ENCODE peak calls at places on chromosomes 2 and 18, in seven cellular contexts. T is cardiac muscle cell; W is CD8-positive, alpha-beta T cell; L is heart right ventricle; R is uterus; F is GM06990; U is psoas muscle. J is an unnamed sample.

GRCh38 chr2:134466141-134466540 is 212.3 kb downstream of the MGAT5 start:
- DNase-seq in T (peak), W (peak), L (no peak), R (no peak), F (no peak), U (no peak), J (peak)

GRCh38 chr2:85675866-85676548 is 8.0 kb upstream of the SFTPB start:
- DNase-seq in T (no peak), W (no peak), L (no peak), R (no peak), F (no peak), U (no peak), J (no peak)

GRCh38 chr2:105287692-105288091 is 41.8 kb downstream of the TGFBRAP1 start:
- DNase-seq in T (peak), W (no peak), L (no peak), R (no peak), F (no peak), U (peak), J (peak)

GRCh38 chr2:20443276-20443920 is 3.5 kb upstream of the RHOB start:
- DNase-seq in T (peak), W (no peak), L (no peak), R (peak), F (no peak), U (no peak), J (no peak)

GRCh38 chr2:18777250-18777812 is 188.0 kb upstream of the NT5C1B start:
- DNase-seq in T (peak), W (no peak), L (no peak), R (no peak), F (no peak), U (no peak), J (no peak)

GRCh38 chr2:71694501-71695234 is 241.3 kb downstream of the DYSF start:
- DNase-seq in T (no peak), W (no peak), L (no peak), R (no peak), F (no peak), U (no peak), J (no peak)

GRCh38 chr2:8456149-8457091 is 225.4 kb upstream of the ID2 start:
- DNase-seq in T (no peak), W (peak), L (no peak), R (no peak), F (no peak), U (no peak), J (no peak)

GRCh38 chr2:9667826-9668225 is 37.0 kb upstream of the YWHAQ start:
- DNase-seq in T (no peak), W (no peak), L (no peak), R (no peak), F (no peak), U (no peak), J (no peak)

GRCh38 chr2:172169611-172170010 is 66.9 kb upstream of the DLX2 start:
- DNase-seq in T (no peak), W (no peak), L (no peak), R (no peak), F (no peak), U (no peak), J (no peak)

GRCh38 chr2:223108376-223109100 is 56.5 kb downstream of the KCNE4 start:
- DNase-seq in T (no peak), W (no peak), L (no peak), R (no peak), F (no peak), U (no peak), J (no peak)

GRCh38 chr2:25481381-25482310 is 139.9 kb upstream of the DNMT3A start:
- DNase-seq in T (no peak), W (no peak), L (no peak), R (no peak), F (no peak), U (no peak), J (no peak)

GRCh38 chr18:10027031-10027430 is 113.2 kb downstream of the VAPA start:
- DNase-seq in T (no peak), W (no peak), L (no peak), R (no peak), F (no peak), U (no peak), J (no peak)

GRCh38 chr2:100416939-100417744 is at the start of gene CHST10:
- DNase-seq in T (peak), W (peak), L (peak), R (peak), F (peak), U (peak), J (no peak)

GRCh38 chr18:26052497-26052896 is 37.9 kb downstream of the SS18 start:
- DNase-seq in T (no peak), W (no peak), L (no peak), R (no peak), F (no peak), U (no peak), J (no peak)

GRCh38 chr18:69557246-69557781 is 156.6 kb downstream of the DOK6 start:
- DNase-seq in T (no peak), W (no peak), L (no peak), R (no peak), F (no peak), U (no peak), J (no peak)

GRCh38 chr18:49355028-49355427 is 105.4 kb downstream of the DYM start:
- DNase-seq in T (no peak), W (no peak), L (no peak), R (no peak), F (no peak), U (no peak), J (no peak)

GRCh38 chr2:191015229-191015628 is 1.3 kb upstream of the STAT1 start:
- DNase-seq in T (no peak), W (no peak), L (no peak), R (no peak), F (no peak), U (no peak), J (no peak)

GRCh38 chr2:135882415-135882814 is 6.2 kb upstream of the MCM6 start:
- DNase-seq in T (no peak), W (no peak), L (no peak), R (no peak), F (no peak), U (no peak), J (no peak)

GRCh38 chr18:49467019-49467563 is 6.6 kb upstream of the DYM start:
- DNase-seq in T (no peak), W (no peak), L (no peak), R (no peak), F (no peak), U (no peak), J (no peak)

GRCh38 chr2:175003875-175004729 is 1.1 kb downstream of the CHN1 start:
- DNase-seq in T (no peak), W (no peak), L (peak), R (no peak), F (no peak), U (no peak), J (no peak)

GRCh38 chr2:145374165-145374564 is 854.2 kb upstream of the ZEB2 start:
- DNase-seq in T (no peak), W (no peak), L (no peak), R (no peak), F (no peak), U (no peak), J (no peak)

GRCh38 chr2:206452750-206453149 is 9.4 kb downstream of the ADAM23 start:
- DNase-seq in T (no peak), W (no peak), L (no peak), R (no peak), F (no peak), U (no peak), J (no peak)

GRCh38 chr18:9643549-9643948 is 29.2 kb upstream of the PPP4R1 start:
- DNase-seq in T (peak), W (no peak), L (no peak), R (peak), F (no peak), U (no peak), J (no peak)

GRCh38 chr2:171895781-171896180 is 1.7 kb upstream of the SLC25A12 start:
- DNase-seq in T (no peak), W (no peak), L (no peak), R (no peak), F (no peak), U (no peak), J (no peak)

GRCh38 chr2:72999729-73000725 is 71.5 kb downstream of the SFXN5 start:
- DNase-seq in T (no peak), W (no peak), L (no peak), R (no peak), F (no peak), U (no peak), J (no peak)

GRCh38 chr2:66578067-66578852 is 143.3 kb downstream of the MEIS1 start:
- DNase-seq in T (peak), W (no peak), L (no peak), R (peak), F (no peak), U (peak), J (no peak)

GRCh38 chr2:96533292-96534073 is 3.1 kb upstream of the ARID5A start:
- DNase-seq in T (no peak), W (no peak), L (peak), R (peak), F (no peak), U (peak), J (no peak)

GRCh38 chr18:47931707-47932103 is 1.2 kb upstream of the SMAD2 start:
- DNase-seq in T (peak), W (peak), L (no peak), R (peak), F (no peak), U (no peak), J (peak)
- TF ChIP-seq CTCF in T (peak), W (no peak), L (no peak), R (no peak), F (peak), U (no peak), J (peak)

GRCh38 chr18:36572135-36572856 is 256.5 kb downstream of the TPGS2 start:
- DNase-seq in T (peak), W (no peak), L (no peak), R (no peak), F (no peak), U (peak), J (peak)

GRCh38 chr18:36568487-36568886 is 260.3 kb downstream of the TPGS2 start:
- DNase-seq in T (peak), W (no peak), L (no peak), R (no peak), F (no peak), U (no peak), J (no peak)

GRCh38 chr18:36567800-36568199 is 261.0 kb downstream of the TPGS2 start:
- DNase-seq in T (peak), W (no peak), L (no peak), R (no peak), F (no peak), U (no peak), J (no peak)
- H3K4me3 ChIP-seq in T (no peak), W (no peak), L (no peak), R (no peak), F (no peak), U (no peak), J (no peak)

GRCh38 chr2:230819433-230819832 is 45.3 kb upstream of the ITM2C start:
- DNase-seq in T (no peak), W (no peak), L (no peak), R (no peak), F (no peak), U (no peak), J (no peak)

GRCh38 chr2:230811508-230811907 is 53.2 kb upstream of the ITM2C start:
- DNase-seq in T (no peak), W (no peak), L (no peak), R (no peak), F (no peak), U (no peak), J (no peak)

GRCh38 chr2:230812041-230812440 is 52.7 kb upstream of the ITM2C start:
- DNase-seq in T (no peak), W (no peak), L (no peak), R (no peak), F (no peak), U (no peak), J (no peak)

GRCh38 chr2:230816735-230817134 is 48.0 kb upstream of the ITM2C start:
- DNase-seq in T (no peak), W (no peak), L (peak), R (no peak), F (no peak), U (no peak), J (no peak)

DNA sequence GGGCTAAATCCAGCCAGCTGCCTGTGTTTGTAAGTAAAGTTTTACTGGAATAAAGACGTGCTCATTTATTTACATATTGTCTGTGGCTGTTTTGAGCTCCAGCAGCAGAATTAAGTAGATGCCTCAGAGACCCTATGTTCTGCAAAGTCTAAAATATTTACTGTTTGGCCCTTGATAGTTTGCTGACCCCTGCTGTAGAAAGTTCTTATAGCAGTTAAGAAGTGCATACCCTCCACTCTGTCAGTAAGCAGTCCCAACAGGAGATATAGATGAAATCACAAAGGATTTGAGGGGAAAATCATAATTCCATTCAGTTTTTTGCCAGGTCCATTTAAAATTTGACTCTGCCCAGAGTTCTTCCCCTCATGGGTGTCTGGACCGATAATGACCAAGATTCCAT is 50.1 kb upstream of the ITM2C start:
- DNase-seq in T (peak), W (no peak), L (no peak), R (no peak), F (no peak), U (no peak), J (no peak)
- TF ChIP-seq CTCF in T (peak), W (no peak), L (peak), R (no peak), F (peak), U (peak), J (peak)

GRCh38 chr2:201149064-201149820 is 33.3 kb downstream of the CFLAR start:
- DNase-seq in T (no peak), W (no peak), L (no peak), R (no peak), F (no peak), U (no peak), J (no peak)

GRCh38 chr2:201151127-201152074 is 31.5 kb upstream of the CASP10 start:
- DNase-seq in T (no peak), W (no peak), L (no peak), R (no peak), F (peak), U (no peak), J (no peak)

GRCh38 chr2:201148434-201148833 is 32.5 kb downstream of the CFLAR start:
- DNase-seq in T (no peak), W (no peak), L (no peak), R (no peak), F (no peak), U (no peak), J (no peak)

GRCh38 chr2:201152517-201152916 is 30.4 kb upstream of the CASP10 start:
- DNase-seq in T (no peak), W (no peak), L (no peak), R (no peak), F (no peak), U (no peak), J (no peak)

GRCh38 chr2:201150454-201151020 is 32.4 kb upstream of the CASP10 start:
- DNase-seq in T (no peak), W (no peak), L (no peak), R (no peak), F (no peak), U (no peak), J (no peak)
- H3K4me3 ChIP-seq in T (no peak), W (no peak), L (no peak), R (no peak), F (no peak), U (peak), J (no peak)

GRCh38 chr2:203719456-203719855 is 13.0 kb downstream of the CD28 start:
- DNase-seq in T (no peak), W (no peak), L (no peak), R (no peak), F (no peak), U (no peak), J (no peak)

GRCh38 chr2:203721770-203722169 is 15.3 kb downstream of the CD28 start:
- DNase-seq in T (no peak), W (no peak), L (no peak), R (no peak), F (no peak), U (no peak), J (no peak)

GRCh38 chr2:203722411-203722810 is 16.0 kb downstream of the CD28 start:
- DNase-seq in T (no peak), W (no peak), L (no peak), R (no peak), F (no peak), U (no peak), J (no peak)

GRCh38 chr2:203720011-203720410 is 13.6 kb downstream of the CD28 start:
- DNase-seq in T (no peak), W (peak), L (no peak), R (no peak), F (no peak), U (no peak), J (no peak)

GRCh38 chr2:203720922-203721672 is 14.7 kb downstream of the CD28 start:
- DNase-seq in T (no peak), W (no peak), L (no peak), R (no peak), F (no peak), U (no peak), J (no peak)
- TF ChIP-seq CTCF in T (no peak), W (no peak), L (no peak), R (no peak), F (no peak), U (no peak), J (peak)

GRCh38 chr2:3399403-3399802 is 19.9 kb downstream of the TRAPPC12 start:
- DNase-seq in T (no peak), W (no peak), L (no peak), R (no peak), F (no peak), U (no peak), J (no peak)
- H3K4me3 ChIP-seq in T (no peak), W (no peak), L (no peak), R (no peak), F (no peak), U (no peak), J (no peak)

GRCh38 chr2:44668336-44668735 is 273.2 kb upstream of the SIX3 start:
- DNase-seq in T (no peak), W (no peak), L (no peak), R (no peak), F (peak), U (no peak), J (no peak)
- TF ChIP-seq CTCF in T (peak), W (no peak), L (peak), R (no peak), F (peak), U (no peak), J (peak)

GRCh38 chr2:178072000-178072382 is 586 bp downstream of the PDE11A start:
- DNase-seq in T (no peak), W (no peak), L (no peak), R (no peak), F (no peak), U (no peak), J (no peak)
- H3K4me3 ChIP-seq in T (no peak), W (no peak), L (peak), R (no peak), F (no peak), U (peak), J (no peak)

J was measured in GM12864.